ENCODE peak calls at places on chromosomes 13 and 19, in six cellular contexts. V is activated CD4-positive, alpha-beta T cell treated with anti-CD3 and anti-CD28 coated beads for 36 hours; B is choroid plexus epithelial cell; F is IMR-90; C is SJSA1; T is tibial nerve. L is an unnamed sample.

GRCh38 chr13:73677041-73677589 is 457.1 kb downstream of the KLF12 start:
- DNase-seq in V (no peak), B (peak), F (peak), C (peak), T (no peak), L (peak)

GRCh38 chr19:17334414-17335409 is at the start of gene ANO8:
- DNase-seq in V (peak), B (peak), F (peak), C (peak), T (peak), L (peak)

GRCh38 chr19:57192064-57192395 is 730 bp downstream of the ZNF264 start:
- DNase-seq in V (no peak), B (peak), F (peak), C (peak), T (no peak), L (no peak)

GRCh38 chr19:49468746-49469447 is 5.1 kb upstream of the FLT3LG start:
- DNase-seq in V (peak), B (peak), F (no peak), C (no peak), T (peak), L (peak)

GRCh38 chr13:49097374-49097773 is 121.7 kb downstream of the FNDC3A start:
- DNase-seq in V (no peak), B (peak), F (peak), C (no peak), T (no peak), L (peak)

GRCh38 chr19:8552810-8553209 is 24.4 kb downstream of the MYO1F start:
- DNase-seq in V (peak), B (peak), F (peak), C (no peak), T (no peak), L (peak)

GRCh38 chr19:34990578-34991192 is 9.4 kb upstream of the GRAMD1A start:
- DNase-seq in V (peak), B (no peak), F (no peak), C (no peak), T (no peak), L (no peak)

GRCh38 chr19:12884926-12885748 is 1.9 kb downstream of the KLF1 start:
- DNase-seq in V (peak), B (peak), F (peak), C (no peak), T (no peak), L (peak)

GRCh38 chr13:74931698-74932433 is 550.1 kb downstream of the TBC1D4 start:
- DNase-seq in V (no peak), B (no peak), F (no peak), C (no peak), T (no peak), L (no peak)

GRCh38 chr19:57583521-57584416 is at the start of gene ZIK1:
- DNase-seq in V (peak), B (peak), F (peak), C (peak), T (peak), L (peak)

GRCh38 chr19:3034194-3034844 is 5.2 kb upstream of the TLE2 start:
- DNase-seq in V (no peak), B (peak), F (peak), C (no peak), T (no peak), L (peak)

GRCh38 chr19:39232708-39233107 is 12.1 kb downstream of the IFNL3 start:
- DNase-seq in V (no peak), B (no peak), F (no peak), C (no peak), T (no peak), L (no peak)

GRCh38 chr19:55362990-55363716 is at the start of gene GARIN5B:
- DNase-seq in V (no peak), B (no peak), F (no peak), C (no peak), T (no peak), L (no peak)

GRCh38 chr19:43812689-43813088 is 10.4 kb upstream of the LYPD5 start:
- DNase-seq in V (no peak), B (no peak), F (no peak), C (no peak), T (no peak), L (no peak)

GRCh38 chr19:49851456-49852259 is 699 bp downstream of the PTOV1 start:
- DNase-seq in V (peak), B (no peak), F (no peak), C (no peak), T (no peak), L (no peak)

GRCh38 chr13:19052931-19053330 is 128.7 kb downstream of the TUBA3C start:
- DNase-seq in V (no peak), B (no peak), F (no peak), C (no peak), T (no peak), L (no peak)

GRCh38 chr13:111383591-111384440 is 63.4 kb downstream of the TEX29 start:
- DNase-seq in V (no peak), B (no peak), F (no peak), C (no peak), T (no peak), L (no peak)

GRCh38 chr13:102626928-102627327 is 30.1 kb downstream of the TPP2 start:
- DNase-seq in V (no peak), B (no peak), F (no peak), C (no peak), T (no peak), L (no peak)

GRCh38 chr13:110560606-110561334 is 752 bp downstream of the RAB20 start:
- DNase-seq in V (peak), B (no peak), F (no peak), C (no peak), T (no peak), L (peak)

GRCh38 chr13:90690458-90691063 is 656.9 kb upstream of the MIR17HG start:
- DNase-seq in V (no peak), B (peak), F (peak), C (no peak), T (no peak), L (peak)

GRCh38 chr13:109274188-109274821 is 512.1 kb downstream of the IRS2 start:
- DNase-seq in V (no peak), B (peak), F (peak), C (peak), T (no peak), L (peak)

GRCh38 chr13:87919956-87920355 is 248.8 kb downstream of the SLITRK5 start:
- DNase-seq in V (no peak), B (no peak), F (no peak), C (no peak), T (no peak), L (no peak)

GRCh38 chr13:74305876-74306275 is 171.7 kb upstream of the KLF12 start:
- DNase-seq in V (no peak), B (no peak), F (no peak), C (no peak), T (no peak), L (no peak)

GRCh38 chr19:50506700-50507099 is 4.3 kb downstream of the JOSD2 start:
- DNase-seq in V (no peak), B (no peak), F (no peak), C (no peak), T (no peak), L (no peak)

GRCh38 chr13:34458756-34459462 is 483.2 kb upstream of the NBEA start:
- DNase-seq in V (no peak), B (peak), F (no peak), C (no peak), T (no peak), L (no peak)